ENCODE peak calls at places on chromosome 17, in five cellular contexts. X is spleen, D is tibial artery, Q is mesendoderm, A is foreskin keratinocyte. B is an unnamed sample. For H3K4me1, the result is how much of the 10 kb centered on the place peaks cover.

GRCh38 chr17:3888343-3889171 is 4.3 kb downstream of the CAMKK1 start:
- DNase-seq in X (no peak), D (peak), Q (peak), A (peak), B (peak)

GRCh38 chr17:76051071-76051467 is 21.2 kb downstream of the SRP68 start:
- DNase-seq in X (no peak), D (no peak), Q (no peak), A (no peak), B (no peak)

GRCh38 chr17:82241926-82242697 is 13.3 kb downstream of the SLC16A3 start:
- DNase-seq in X (peak), D (no peak), Q (no peak), A (no peak), B (no peak)

GRCh38 chr17:673200-673681 is 41.4 kb downstream of the VPS53 start:
- DNase-seq in X (no peak), D (no peak), Q (peak), A (no peak), B (no peak)

GRCh38 chr17:43588121-43588520 is 42.0 kb upstream of the ETV4 start:
- DNase-seq in X (no peak), D (no peak), Q (no peak), A (no peak), B (no peak)

GRCh38 chr17:29619251-29619650 is 3.5 kb downstream of the CORO6 start:
- DNase-seq in X (no peak), D (peak), Q (peak), A (no peak), B (no peak)

GRCh38 chr17:4554441-4554996 is 665 bp downstream of the MYBBP1A start:
- DNase-seq in X (no peak), D (no peak), Q (no peak), A (no peak), B (peak)

GRCh38 chr17:55641559-55642160 is 81.0 kb downstream of the TMEM100 start:
- DNase-seq in X (peak), D (peak), Q (peak), A (no peak), B (peak)

GRCh38 chr17:83181991-83182619 is 102.7 kb downstream of the METRNL start:
- DNase-seq in X (no peak), D (no peak), Q (no peak), A (no peak), B (no peak)

GRCh38 chr17:38587956-38588771 is 17.6 kb downstream of the SRCIN1 start:
- DNase-seq in X (no peak), D (no peak), Q (no peak), A (no peak), B (no peak)

GRCh38 chr17:32927201-32927723 is 691 bp upstream of the TMEM98 start:
- DNase-seq in X (no peak), D (peak), Q (no peak), A (no peak), B (no peak)

GRCh38 chr17:83200231-83200699 is 120.9 kb downstream of the METRNL start:
- DNase-seq in X (peak), D (peak), Q (no peak), A (no peak), B (peak)

GRCh38 chr17:36755586-36755985 is 154.2 kb downstream of the MRM1 start:
- DNase-seq in X (peak), D (no peak), Q (peak), A (no peak), B (no peak)

GRCh38 chr17:31413871-31414589 is 22.6 kb downstream of the RAB11FIP4 start:
- DNase-seq in X (peak), D (no peak), Q (no peak), A (peak), B (no peak)

GRCh38 chr17:82490512-82491195 is 28.9 kb upstream of the FOXK2 start:
- DNase-seq in X (no peak), D (no peak), Q (no peak), A (no peak), B (no peak)

GRCh38 chr17:38536661-38537060 is 69.1 kb downstream of the SRCIN1 start:
- DNase-seq in X (no peak), D (no peak), Q (peak), A (no peak), B (no peak)

GRCh38 chr17:2192367-2193028 is 111.1 kb downstream of the SMG6 start:
- DNase-seq in X (peak), D (no peak), Q (peak), A (peak), B (no peak)

GRCh38 chr17:9880582-9880999 is 24.5 kb downstream of the RCVRN start:
- DNase-seq in X (no peak), D (no peak), Q (no peak), A (peak), B (no peak)

GRCh38 chr17:36095992-36096391 is 6.0 kb upstream of the CCL3 start:
- DNase-seq in X (no peak), D (no peak), Q (no peak), A (no peak), B (no peak)

GRCh38 chr17:21296097-21297025 is 11.8 kb downstream of the MAP2K3 start:
- DNase-seq in X (no peak), D (no peak), Q (no peak), A (no peak), B (no peak)

GRCh38 chr17:2376107-2376506 is 24.8 kb downstream of the MNT start:
- DNase-seq in X (no peak), D (no peak), Q (no peak), A (no peak), B (no peak)

GRCh38 chr17:79668344-79669250 is 57.7 kb upstream of the RBFOX3 start:
- DNase-seq in X (peak), D (no peak), Q (peak), A (no peak), B (no peak)

GRCh38 chr17:7755095-7755890 is 37.7 kb downstream of the DNAH2 start:
- DNase-seq in X (no peak), D (no peak), Q (no peak), A (peak), B (no peak)

GRCh38 chr17:72487731-72488325 is 367.0 kb downstream of the SOX9 start:
- DNase-seq in X (peak), D (no peak), Q (no peak), A (no peak), B (no peak)

GRCh38 chr17:6969323-6969726 is 26.5 kb upstream of the ALOX12 start:
- DNase-seq in X (no peak), D (no peak), Q (no peak), A (no peak), B (no peak)

GRCh38 chr17:14078027-14078426 is 8.7 kb downstream of the COX10 start:
- DNase-seq in X (no peak), D (no peak), Q (no peak), A (no peak), B (no peak)

GRCh38 chr17:82372063-82372590 is 562 bp downstream of the UTS2R start:
- DNase-seq in X (no peak), D (no peak), Q (no peak), A (no peak), B (no peak)

GRCh38 chr17:8109669-8110455 is 8.5 kb downstream of the ALOXE3 start:
- DNase-seq in X (peak), D (no peak), Q (peak), A (no peak), B (peak)

GRCh38 chr17:43983515-43984411 is 20.7 kb upstream of the NAGS start:
- DNase-seq in X (no peak), D (no peak), Q (peak), A (no peak), B (no peak)

GRCh38 chr17:30717290-30718098 is 107.0 kb downstream of the CRLF3 start:
- DNase-seq in X (peak), D (no peak), Q (no peak), A (no peak), B (peak)

GRCh38 chr17:19382581-19383444 is 4.2 kb downstream of the MFAP4 start:
- DNase-seq in X (peak), D (no peak), Q (no peak), A (no peak), B (peak)

GRCh38 chr17:9928601-9929341 is 23.7 kb upstream of the RCVRN start:
- DNase-seq in X (no peak), D (no peak), Q (peak), A (peak), B (peak)

GRCh38 chr17:36949461-36949927 is 740 bp downstream of the AATF start:
- DNase-seq in X (no peak), D (no peak), Q (no peak), A (no peak), B (no peak)

GRCh38 chr17:20191066-20191465 is 181.9 kb downstream of the SPECC1 start:
- DNase-seq in X (no peak), D (no peak), Q (no peak), A (peak), B (no peak)

GRCh38 chr17:55731586-55732250 is 9.1 kb upstream of the TMEM100 start:
- DNase-seq in X (no peak), D (peak), Q (peak), A (no peak), B (peak)

DNA sequence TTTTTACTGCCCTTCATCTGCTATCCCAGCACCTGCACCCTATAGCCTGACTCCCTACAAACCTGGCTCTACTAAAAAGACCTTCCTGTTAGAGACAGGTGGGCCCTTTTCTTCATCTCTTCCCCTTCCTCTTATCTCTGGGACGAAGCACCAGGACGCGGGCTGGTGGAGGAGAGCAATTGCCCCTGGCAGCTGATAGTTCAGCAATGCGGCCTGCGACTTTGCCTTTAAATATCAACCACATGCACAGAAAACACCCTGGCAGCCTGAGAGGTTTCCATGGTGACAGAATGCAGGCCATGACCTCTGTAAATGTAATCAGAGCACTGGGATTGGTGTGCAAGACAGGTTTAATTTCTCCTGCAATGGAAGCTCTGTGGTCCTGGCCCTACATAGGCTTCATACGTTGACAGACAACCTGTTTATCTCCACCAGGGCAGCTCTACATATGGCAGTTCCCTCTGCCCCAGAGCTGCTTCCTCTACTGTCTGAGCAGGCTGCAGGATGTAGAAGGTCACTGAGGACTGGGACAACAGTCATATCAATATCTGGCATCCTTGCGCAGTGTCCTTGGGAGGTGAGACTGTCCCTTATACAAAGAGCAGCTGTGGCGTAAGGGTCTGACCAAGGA is 10.0 kb upstream of the SKAP1 start:
- DNase-seq in X (no peak), D (no peak), Q (no peak), A (no peak), B (no peak)
- H3K4me1 ChIP-seq in X (half or more), D (under half), Q (under half), A (under half), B (under half)

GRCh38 chr17:74472890-74473289 is 6.5 kb downstream of the CD300A start:
- DNase-seq in X (no peak), D (no peak), Q (no peak), A (no peak), B (no peak)
- H3K4me1 ChIP-seq in X (under half), D (under half), Q (under half), A (under half), B (under half)

GRCh38 chr17:47712330-47713023 is 18.5 kb downstream of the TBKBP1 start:
- DNase-seq in X (no peak), D (no peak), Q (no peak), A (no peak), B (no peak)
- H3K4me1 ChIP-seq in X (half or more), D (under half), Q (under half), A (under half), B (under half)

GRCh38 chr17:42399121-42399520 is 10.9 kb upstream of the STAT3 start:
- DNase-seq in X (no peak), D (no peak), Q (no peak), A (no peak), B (no peak)
- H3K4me1 ChIP-seq in X (under half), D (under half), Q (under half), A (under half), B (under half)

DNA sequence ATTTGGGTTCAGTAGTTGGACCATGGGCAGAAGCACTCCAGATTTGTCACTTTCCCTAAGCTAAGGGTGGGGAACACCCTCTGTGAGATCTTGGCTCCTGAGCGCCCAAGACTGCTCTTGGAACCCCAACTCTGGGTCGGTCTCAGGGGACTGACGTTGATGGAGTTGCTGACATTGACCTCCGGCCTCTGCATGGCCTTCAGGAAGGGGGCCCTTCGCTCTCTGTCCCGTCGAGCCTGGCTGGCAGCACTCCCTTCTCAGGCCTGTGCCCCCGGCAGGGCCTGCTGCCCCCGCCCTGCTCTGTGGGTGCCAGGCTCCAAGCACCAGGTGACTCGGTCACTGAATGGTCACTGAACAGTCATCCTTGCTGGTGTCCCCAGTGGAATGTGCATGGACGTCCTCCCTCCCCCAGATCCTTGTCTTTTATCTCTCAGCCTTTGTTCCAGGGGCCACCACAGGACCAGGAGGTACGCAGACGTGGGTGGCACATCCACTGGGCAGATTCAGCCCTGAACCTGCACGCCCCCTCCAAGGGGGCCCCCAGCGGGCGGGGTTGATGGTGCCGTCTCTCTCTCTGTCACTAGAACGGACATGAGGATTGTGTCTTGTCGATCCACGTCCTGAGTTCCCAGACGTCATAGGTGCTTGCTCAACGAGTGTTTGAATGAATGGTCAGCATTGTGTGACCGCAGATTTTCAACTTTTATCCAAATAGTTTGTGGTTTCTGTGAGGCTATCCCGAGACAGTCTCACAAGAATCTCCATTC is 314.5 kb downstream of the SEC14L1 start:
- DNase-seq in X (peak), D (no peak), Q (no peak), A (no peak), B (no peak)
- H3K4me1 ChIP-seq in X (half or more), D (half or more), Q (under half), A (under half), B (under half)

DNA sequence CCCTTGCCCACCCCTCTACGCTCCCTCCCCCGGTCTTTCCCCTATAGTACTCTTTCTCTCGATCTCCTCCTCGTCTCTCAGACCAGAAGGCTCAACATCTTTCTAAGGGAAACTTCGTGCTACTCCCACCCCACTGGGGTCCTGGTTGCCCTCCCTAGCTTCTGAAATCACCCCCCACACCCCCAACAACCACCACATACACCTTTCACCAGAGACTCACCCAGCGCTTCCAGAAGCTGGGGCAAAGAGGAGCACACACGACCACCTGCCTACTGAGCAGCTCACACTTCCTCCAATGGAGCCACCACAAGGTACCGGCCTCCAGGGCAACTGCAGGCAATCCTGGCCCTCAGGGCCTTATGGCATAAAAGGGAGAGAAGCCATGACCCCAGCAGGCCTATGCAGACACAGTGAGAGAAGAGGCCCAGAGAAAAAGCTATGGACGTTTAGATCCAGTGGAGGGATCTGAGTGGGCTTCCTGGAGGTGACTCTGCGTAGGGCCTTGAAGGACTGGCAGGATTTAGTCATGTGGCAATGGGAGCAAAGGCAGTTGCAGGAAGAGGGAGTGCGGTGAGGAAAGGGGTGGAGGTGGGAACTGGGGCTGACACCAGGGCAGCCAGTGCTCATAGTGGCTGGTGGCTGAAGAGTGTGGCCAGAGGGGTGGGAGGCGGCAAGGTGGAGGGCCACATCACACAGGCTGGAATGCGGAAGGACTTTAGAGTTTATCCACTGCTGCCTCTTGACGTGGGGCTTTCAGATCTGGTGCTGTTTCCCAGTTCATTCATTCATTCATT is 12.1 kb upstream of the TMEM92 start:
- DNase-seq in X (peak), D (no peak), Q (no peak), A (no peak), B (no peak)
- H3K4me1 ChIP-seq in X (under half), D (half or more), Q (under half), A (under half), B (under half)

GRCh38 chr17:50173335-50173941 is 7.6 kb downstream of the SGCA start:
- DNase-seq in X (no peak), D (peak), Q (peak), A (no peak), B (peak)

GRCh38 chr17:50172130-50172529 is 6.3 kb downstream of the SGCA start:
- DNase-seq in X (no peak), D (no peak), Q (no peak), A (no peak), B (no peak)

GRCh38 chr17:50176559-50177471 is 11.0 kb downstream of the SGCA start:
- DNase-seq in X (no peak), D (no peak), Q (peak), A (no peak), B (no peak)

GRCh38 chr17:50175035-50175788 is 9.4 kb downstream of the SGCA start:
- DNase-seq in X (no peak), D (no peak), Q (no peak), A (no peak), B (no peak)

GRCh38 chr17:50174444-50174843 is 8.6 kb downstream of the SGCA start:
- DNase-seq in X (no peak), D (no peak), Q (no peak), A (no peak), B (no peak)
- H3K4me1 ChIP-seq in X (under half), D (half or more), Q (under half), A (under half), B (under half)

DNA sequence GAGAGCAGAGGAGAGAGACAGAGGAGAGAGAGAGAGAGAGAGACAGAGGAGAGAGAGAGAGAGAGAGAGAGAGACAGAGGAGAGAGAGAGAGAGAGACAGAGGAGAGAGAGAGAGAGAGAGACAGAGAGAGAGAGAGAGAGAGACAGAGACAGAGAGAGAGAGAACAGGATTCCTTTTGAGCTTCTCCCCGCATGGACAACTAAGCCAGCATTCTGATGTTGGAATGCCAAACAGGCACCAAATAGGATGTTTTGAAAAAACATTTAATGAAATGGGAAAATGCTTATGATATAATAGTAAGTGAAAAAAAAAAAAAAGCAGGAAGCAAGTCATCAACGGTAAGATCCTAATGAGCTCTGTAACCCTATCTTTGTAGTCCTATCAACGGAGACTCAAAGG is 60.7 kb downstream of the ARSG start:
- DNase-seq in X (no peak), D (no peak), Q (no peak), A (no peak), B (no peak)
- H3K4me1 ChIP-seq in X (under half), D (under half), Q (under half), A (under half), B (under half)

GRCh38 chr17:40091691-40092397 is 8.5 kb downstream of the NR1D1 start:
- DNase-seq in X (no peak), D (peak), Q (peak), A (no peak), B (peak)
- H3K4me1 ChIP-seq in X (under half), D (half or more), Q (under half), A (under half), B (under half)